ENCODE peak calls at places on chromosomes 4 and X, in four cellular contexts. M is SK-N-SH, B is psoas muscle, C is stomach. K is an unnamed sample. For H3K4me1, H3K36me3 and H3K9me3, the result is how much of the 10 kb centered on the place peaks cover.

GRCh38 chr4:185726931-185727330 is 85.1 kb downstream of the SORBS2 start:
- DNase-seq in C (no peak), B (no peak), M (no peak), K (no peak)

GRCh38 chr4:125679989-125680388 is 365.2 kb downstream of the FAT4 start:
- DNase-seq in C (no peak), B (no peak), M (no peak), K (no peak)

GRCh38 chrX:72101597-72102037 is 30.1 kb downstream of the RTL5 start:
- DNase-seq in M (no peak), C (no peak), B (no peak), K (no peak)

GRCh38 chr4:95091272-95091671 is 333.5 kb downstream of the BMPR1B start:
- DNase-seq in C (no peak), B (no peak), M (no peak), K (no peak)

GRCh38 chr4:149264093-149264733 is 551.4 kb downstream of the IQCM start:
- DNase-seq in B (no peak), M (peak), C (peak), K (peak)

GRCh38 chrX:129566081-129566480 is 26.0 kb downstream of the OCRL start:
- DNase-seq in B (no peak), M (no peak), C (no peak), K (no peak)

GRCh38 chr4:148445071-148445902 is 3.1 kb upstream of the NR3C2 start:
- DNase-seq in M (peak), C (peak), B (peak), K (no peak)

GRCh38 chrX:137915466-137915865 is 349.5 kb downstream of the ZIC3 start:
- DNase-seq in C (no peak), B (no peak), M (no peak), K (no peak)

GRCh38 chr4:163395055-163395454 is 51.4 kb downstream of the NPY5R start:
- DNase-seq in C (no peak), M (no peak), B (no peak), K (no peak)

GRCh38 chr4:74109116-74109791 is 10.3 kb upstream of the CXCL2 start:
- DNase-seq in C (no peak), B (peak), M (no peak), K (no peak)

GRCh38 chrX:49171752-49172279 is at the start of gene PLP2:
- DNase-seq in C (peak), B (peak), M (peak), K (peak)

GRCh38 chr4:178937130-178937529 is 1494.9 kb upstream of the AGA start:
- DNase-seq in M (no peak), C (no peak), B (no peak), K (no peak)

GRCh38 chr4:42074294-42074693 is 78.2 kb downstream of the BEND4 start:
- DNase-seq in C (no peak), B (no peak), M (no peak), K (no peak)

GRCh38 chr4:119728692-119729593 is 100.3 kb upstream of the PDE5A start:
- DNase-seq in M (no peak), C (no peak), B (no peak), K (no peak)

GRCh38 chrX:29926056-29926455 is 289.3 kb upstream of the MAGEB2 start:
- DNase-seq in C (no peak), B (no peak), M (no peak), K (no peak)

GRCh38 chr4:62806786-62807185 is 1602.5 kb downstream of the TECRL start:
- DNase-seq in M (no peak), C (no peak), B (no peak), K (no peak)

GRCh38 chr4:76821661-76822060 is 76.3 kb downstream of the SOWAHB start:
- DNase-seq in B (no peak), C (no peak), M (no peak), K (no peak)

GRCh38 chrX:38861489-38861888 is 60.2 kb downstream of the MID1IP1 start:
- DNase-seq in C (no peak), B (no peak), M (no peak), K (no peak)

GRCh38 chr4:64330143-64330542 is 79.1 kb downstream of the TECRL start:
- DNase-seq in M (no peak), B (no peak), C (no peak), K (no peak)

GRCh38 chrX:107135076-107135964 is 16.7 kb upstream of the RBM41 start:
- DNase-seq in B (no peak), C (no peak), M (no peak), K (no peak)

DNA sequence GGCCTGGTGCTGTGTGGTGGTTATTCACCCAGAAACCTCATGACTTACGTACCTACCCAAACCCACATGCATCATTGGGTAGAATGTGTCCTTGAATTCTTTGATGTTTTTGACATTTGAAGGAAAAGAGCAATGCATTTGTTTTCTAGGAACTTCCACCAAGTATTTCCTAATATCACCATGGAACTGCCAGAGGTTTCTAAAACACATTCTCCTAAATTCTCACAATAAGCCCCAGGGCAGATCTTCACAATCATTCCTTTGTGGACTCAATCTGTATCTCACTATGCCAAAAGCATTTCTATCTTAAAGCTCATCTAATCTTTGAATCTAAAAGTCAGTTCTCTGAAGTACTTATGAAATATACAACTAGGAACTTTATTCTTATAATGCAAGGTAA is 8.3 kb upstream of the ODAM start:
- DNase-seq in M (no peak), B (no peak), C (no peak), K (no peak)
- H3K4me1 ChIP-seq in M (under half), B (under half), C (under half), K (under half)

DNA sequence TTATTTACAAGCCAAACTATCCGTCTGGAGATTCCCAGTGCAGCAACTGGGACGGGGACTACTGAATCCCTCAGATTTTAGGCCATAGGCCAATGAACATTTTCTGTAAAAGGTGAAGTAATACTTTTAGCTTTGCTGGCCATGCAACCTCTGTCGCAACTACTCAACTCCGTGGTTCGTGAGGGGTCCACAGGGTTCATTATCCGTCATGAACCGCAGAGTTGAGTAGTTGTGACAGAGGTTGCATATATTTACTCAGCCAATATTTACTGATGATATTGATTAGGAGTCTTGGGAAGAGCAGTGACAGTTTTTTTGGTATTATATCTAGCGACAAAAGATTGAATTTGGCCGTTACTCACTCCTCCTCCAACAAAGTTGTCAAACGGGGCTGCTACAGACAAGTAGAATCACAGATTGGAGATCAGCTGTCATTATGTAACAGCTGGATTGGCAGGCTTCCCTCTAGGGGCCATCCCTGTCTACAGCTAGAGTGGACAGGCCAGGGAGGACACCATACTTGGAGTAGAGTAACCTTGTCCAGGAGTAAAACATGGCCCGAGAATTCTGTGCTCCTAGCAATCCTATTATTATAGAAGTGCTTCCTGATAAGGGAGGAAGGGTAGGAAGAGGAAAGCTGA is 37.2 kb upstream of the CD38 start:
- DNase-seq in B (no peak), M (no peak), C (no peak), K (no peak)
- H3K36me3 ChIP-seq in B (under half), M (under half), C (under half), K (under half)

GRCh38 chrX:57929373-57929772 is 19.1 kb upstream of the ZXDA start:
- DNase-seq in B (no peak), M (no peak), C (no peak), K (peak)
- H3K9me3 ChIP-seq in B (under half), M (under half), C (under half), K (under half)

DNA sequence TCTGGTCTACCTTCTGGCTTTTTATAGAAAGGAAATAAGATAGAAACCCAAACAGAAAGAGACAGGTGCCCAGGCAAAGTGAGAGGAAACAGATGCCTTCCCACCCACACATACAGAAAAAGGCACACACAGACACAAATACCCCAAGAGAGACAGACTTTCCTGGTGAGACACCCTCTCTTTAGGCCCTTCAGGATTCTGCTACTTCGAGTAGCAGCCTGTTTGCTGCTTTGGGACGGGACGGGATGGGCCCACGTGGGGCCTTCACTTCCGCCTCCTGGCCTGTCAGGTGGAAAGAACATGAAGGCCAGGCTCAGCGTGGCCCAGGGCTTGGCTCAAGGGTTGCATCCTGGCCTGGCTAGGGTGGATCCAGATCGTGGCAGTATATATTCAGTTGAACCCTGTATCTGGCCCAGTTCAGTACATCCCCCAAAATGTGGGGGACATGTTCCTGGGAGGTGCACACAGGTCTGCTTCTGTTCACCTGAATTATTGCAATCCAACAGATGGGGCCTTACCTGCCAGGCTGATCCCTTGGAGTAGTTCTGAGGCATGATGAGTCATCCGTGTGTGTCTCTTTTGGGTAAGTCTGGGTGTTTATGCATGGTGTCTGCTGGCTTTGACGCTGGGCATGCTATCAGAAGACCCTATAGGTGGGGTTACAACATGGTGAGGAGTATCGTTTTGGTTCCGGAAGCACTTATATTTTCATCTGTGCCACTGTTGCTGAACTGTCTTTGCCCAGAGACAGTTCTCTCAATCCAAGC is 2.4 kb downstream of the ZNF275 start:
- DNase-seq in M (no peak), B (no peak), C (no peak), K (no peak)
- H3K4me1 ChIP-seq in M (under half), B (under half), C (under half), K (under half)

GRCh38 chrX:154367474-154368308 is 6.7 kb downstream of the FLNA start:
- DNase-seq in C (no peak), B (no peak), M (no peak), K (no peak)

GRCh38 chrX:154370300-154370881 is 4.0 kb downstream of the FLNA start:
- DNase-seq in B (peak), M (peak), C (no peak), K (no peak)

GRCh38 chrX:154370882-154371770 is 3.3 kb downstream of the FLNA start:
- DNase-seq in B (peak), M (peak), C (peak), K (peak)

GRCh38 chrX:154368630-154369452 is 5.6 kb downstream of the FLNA start:
- DNase-seq in M (no peak), B (peak), C (peak), K (peak)

DNA sequence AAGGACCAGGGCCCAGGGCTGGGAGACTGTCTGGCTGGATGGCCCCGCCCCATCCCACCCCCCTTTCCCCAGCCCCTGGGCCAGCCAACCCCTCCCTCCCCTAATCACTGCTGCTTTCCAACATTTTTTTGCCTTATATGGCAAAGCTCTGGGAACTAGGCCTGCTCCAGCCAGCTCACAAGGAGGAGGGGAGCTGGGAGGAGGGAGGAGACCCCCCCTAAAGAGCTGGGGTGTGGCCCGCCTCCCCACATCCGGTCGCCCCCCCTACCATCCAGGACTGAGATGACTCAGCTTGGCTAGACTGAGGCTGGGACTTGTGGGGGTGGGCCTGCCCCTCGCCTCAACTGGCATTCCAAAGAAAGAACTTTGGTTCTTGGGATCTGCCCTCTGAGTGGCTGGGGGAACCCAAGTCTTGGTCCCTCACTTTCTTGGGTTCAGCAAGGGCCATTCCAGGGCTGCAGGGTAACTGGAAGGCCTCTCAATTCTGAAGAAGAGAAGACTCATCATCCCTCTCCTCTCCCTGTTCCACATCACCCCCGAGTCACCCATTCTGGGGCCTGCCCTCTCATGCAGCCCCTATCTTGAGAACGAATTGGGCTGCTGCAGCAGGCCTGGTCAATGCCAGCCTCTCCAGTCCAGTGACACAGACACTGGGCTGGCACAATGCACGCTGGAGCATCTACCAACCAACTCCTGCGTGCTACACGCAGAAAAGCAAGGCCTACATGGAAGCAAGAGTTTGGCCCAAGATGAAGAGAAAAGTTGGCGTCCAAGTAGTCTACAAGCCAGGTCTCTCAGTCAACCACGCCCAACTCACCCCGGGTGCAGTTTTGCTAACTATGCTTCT is 4.8 kb downstream of the FLNA start:
- DNase-seq in M (peak), B (peak), C (no peak), K (peak)
- H3K36me3 ChIP-seq in M (under half), B (under half), C (under half), K (half or more)

DNA sequence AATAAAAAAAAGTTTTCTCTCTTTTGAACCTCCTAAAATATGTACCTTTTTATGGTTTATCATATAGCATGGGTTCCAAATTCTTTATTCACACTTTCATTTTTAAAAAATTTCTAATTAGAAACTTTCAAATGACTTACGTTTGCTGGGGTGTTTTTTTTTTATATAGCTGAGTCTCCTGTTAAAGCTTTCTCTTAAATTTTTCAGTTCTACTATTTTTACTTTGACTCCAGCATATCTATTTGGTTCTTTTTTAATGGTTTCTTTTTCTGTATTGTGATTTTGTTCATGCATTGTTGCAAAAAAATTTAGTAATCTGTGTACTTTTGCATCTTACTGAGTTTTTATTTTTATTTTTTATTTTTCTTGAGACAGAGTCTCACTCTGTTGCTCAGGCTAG is 22.3 kb downstream of the ZNF718 start:
- DNase-seq in M (no peak), C (no peak), B (no peak), K (no peak)
- H3K9me3 ChIP-seq in M (under half), C (half or more), B (half or more), K (under half)

K was measured in HAP-1.